ENCODE peak calls at places on chromosomes 6 and 20, in five cellular contexts. G, E, K, S and L are unnamed samples.

GRCh38 chr6:9139762-9140161 is 704.4 kb upstream of the SLC35B3 start:
- DNase-seq in G (no peak), E (peak), K (peak), S (no peak), L (no peak)

GRCh38 chr6:131065112-131065823 is 2.2 kb upstream of the EPB41L2 start:
- DNase-seq in G (no peak), E (no peak), K (no peak), S (no peak), L (no peak)

GRCh38 chr6:110543106-110543505 is 66.7 kb upstream of the SLC22A16 start:
- DNase-seq in G (peak), E (no peak), K (peak), S (no peak), L (no peak)

GRCh38 chr20:58982406-58983114 is 1.5 kb downstream of the NELFCD start:
- DNase-seq in G (no peak), E (no peak), K (no peak), S (no peak), L (no peak)

GRCh38 chr6:56555438-56555872 is 87.2 kb downstream of the DST start:
- DNase-seq in G (peak), E (peak), K (peak), S (no peak), L (no peak)

GRCh38 chr6:66896415-66896814 is 1189.4 kb upstream of the EYS start:
- DNase-seq in G (no peak), E (no peak), K (no peak), S (no peak), L (peak)

GRCh38 chr6:15476631-15477380 is 186.0 kb downstream of the DTNBP1 start:
- DNase-seq in G (no peak), E (no peak), K (no peak), S (no peak), L (no peak)

GRCh38 chr6:53741417-53741816 is 53.4 kb upstream of the LRRC1 start:
- DNase-seq in G (no peak), E (no peak), K (no peak), S (no peak), L (no peak)

GRCh38 chr20:9087531-9088217 is 18.8 kb downstream of the PLCB4 start:
- DNase-seq in G (no peak), E (no peak), K (no peak), S (no peak), L (no peak)

GRCh38 chr6:12403201-12403826 is 113.2 kb downstream of the EDN1 start:
- DNase-seq in G (no peak), E (peak), K (no peak), S (peak), L (no peak)

GRCh38 chr6:74720923-74721322 is 484.9 kb downstream of the COL12A1 start:
- DNase-seq in G (no peak), E (no peak), K (no peak), S (no peak), L (no peak)

GRCh38 chr6:43635387-43636311 is at the start of gene MAD2L1BP:
- DNase-seq in G (peak), E (peak), K (peak), S (peak), L (peak)

GRCh38 chr20:10719740-10720380 is 46.1 kb upstream of the JAG1 start:
- DNase-seq in G (no peak), E (no peak), K (no peak), S (no peak), L (no peak)

GRCh38 chr20:22475662-22476061 is 108.7 kb downstream of the FOXA2 start:
- DNase-seq in G (no peak), E (no peak), K (no peak), S (no peak), L (no peak)

GRCh38 chr20:32893263-32893877 is 34.6 kb downstream of the EFCAB8 start:
- DNase-seq in G (no peak), E (no peak), K (no peak), S (no peak), L (no peak)

GRCh38 chr6:44096615-44097014 is 30.6 kb downstream of the MRPL14 start:
- DNase-seq in G (peak), E (peak), K (peak), S (peak), L (peak)